ENCODE peak calls at places on chromosomes 6 and 20, in six cellular contexts. F is esophagus squamous epithelium, E is skeletal muscle cell, O is left ventricle myocardium inferior, V is endodermal cell, D is NCI-H446 treated with DMSO at 0.1 percent for 48 hours. N is an unnamed sample.

GRCh38 chr20:4112490-4113420 is 97.4 kb upstream of the RNF24 start:
- DNase-seq in F (no peak), E (no peak), O (peak; percentile 57), V (no peak), D (no peak), N (no peak)

GRCh38 chr20:47610247-47610944 is 108.7 kb downstream of the NCOA3 start:
- DNase-seq in F (no peak), E (peak; percentile 55), O (no peak), V (no peak), D (no peak), N (no peak)

GRCh38 chr6:166162599-166163342 is 4.9 kb downstream of the TBXT start:
- DNase-seq in F (no peak), E (no peak), O (no peak), V (no peak), D (no peak), N (no peak)

GRCh38 chr6:13573255-13573654 is 1.1 kb upstream of the SIRT5 start:
- DNase-seq in F (no peak), E (no peak), O (no peak), V (no peak), D (no peak), N (no peak)

GRCh38 chr6:169542491-169542890 is 159.3 kb downstream of the WDR27 start:
- DNase-seq in F (no peak), E (no peak), O (no peak), V (no peak), D (no peak), N (no peak)

GRCh38 chr6:42404494-42404893 is 47.2 kb downstream of the TRERF1 start:
- DNase-seq in F (no peak), E (no peak), O (no peak), V (peak; percentile 83), D (no peak), N (peak; percentile 60)

GRCh38 chr6:104689551-104690205 is 170.0 kb downstream of the HACE1 start:
- DNase-seq in F (no peak), E (peak; percentile 21), O (no peak), V (peak; percentile 83), D (peak; percentile 8), N (no peak)

GRCh38 chr6:2225422-2226392 is 19.7 kb downstream of the GMDS start:
- DNase-seq in F (no peak), E (no peak), O (no peak), V (no peak), D (no peak), N (peak; percentile 29)

GRCh38 chr20:24584538-24585356 is 115.3 kb downstream of the SYNDIG1 start:
- DNase-seq in F (no peak), E (peak; percentile 70), O (no peak), V (no peak), D (peak; percentile 34), N (no peak)

GRCh38 chr6:148146717-148147116 is 195.9 kb upstream of the SASH1 start:
- DNase-seq in F (no peak), E (peak; percentile 4), O (no peak), V (no peak), D (no peak), N (no peak)

GRCh38 chr6:39338406-39338805 is 15.9 kb upstream of the KCNK16 start:
- DNase-seq in F (no peak), E (no peak), O (no peak), V (no peak), D (no peak), N (no peak)

GRCh38 chr20:45853484-45853883 is 3.7 kb downstream of the ACOT8 start:
- DNase-seq in F (no peak), E (no peak), O (no peak), V (peak; percentile 71), D (no peak), N (no peak)

GRCh38 chr6:42450314-42451145 is 1.2 kb downstream of the TRERF1 start:
- DNase-seq in F (no peak), E (no peak), O (no peak), V (peak; percentile 71), D (no peak), N (no peak)

GRCh38 chr6:137223370-137224131 is 4.4 kb upstream of the IFNGR1 start:
- DNase-seq in F (no peak), E (peak; percentile 89), O (no peak), V (no peak), D (peak; percentile 45), N (no peak)

GRCh38 chr6:69421986-69422385 is 374.8 kb downstream of the LMBRD1 start:
- DNase-seq in F (no peak), E (no peak), O (no peak), V (no peak), D (peak; percentile 47), N (no peak)

GRCh38 chr6:137756788-137757187 is 110.3 kb upstream of the TNFAIP3 start:
- DNase-seq in F (no peak), E (no peak), O (no peak), V (no peak), D (no peak), N (no peak)

GRCh38 chr6:20661721-20662120 is 127.5 kb downstream of the CDKAL1 start:
- DNase-seq in F (no peak), E (peak; percentile 62), O (no peak), V (no peak), D (peak; percentile 95), N (peak; percentile 98)

GRCh38 chr6:14784596-14785360 is 461.1 kb upstream of the JARID2 start:
- DNase-seq in F (no peak), E (no peak), O (no peak), V (peak; percentile 79), D (no peak), N (no peak)

GRCh38 chr6:84422380-84422968 is 195.0 kb upstream of the CEP162 start:
- DNase-seq in F (no peak), E (peak; percentile 37), O (peak; percentile 46), V (peak; percentile 93), D (no peak), N (no peak)

GRCh38 chr6:43995137-43995536 is 132.1 kb downstream of the MRPL14 start:
- DNase-seq in F (no peak), E (no peak), O (no peak), V (peak; percentile 34), D (no peak), N (no peak)

GRCh38 chr6:46103437-46103836 is 26.4 kb upstream of the ENPP4 start:
- DNase-seq in F (no peak), E (no peak), O (no peak), V (no peak), D (no peak), N (no peak)

GRCh38 chr6:137874204-137875001 is 7.3 kb downstream of the TNFAIP3 start:
- DNase-seq in F (no peak), E (no peak), O (no peak), V (no peak), D (no peak), N (no peak)

GRCh38 chr20:25179439-25180089 is 15.9 kb upstream of the ENTPD6 start:
- DNase-seq in F (no peak), E (no peak), O (no peak), V (no peak), D (no peak), N (no peak)

GRCh38 chr20:57560554-57561355 is at the start of gene PCK1:
- DNase-seq in F (no peak), E (no peak), O (peak; percentile 60), V (no peak), D (no peak), N (no peak)

GRCh38 chr6:33905081-33905609 is 101.3 kb upstream of the MLN start:
- DNase-seq in F (no peak), E (no peak), O (no peak), V (no peak), D (no peak), N (no peak)

GRCh38 chr6:6152060-6152459 is 145.3 kb upstream of the NRN1 start:
- DNase-seq in F (no peak), E (no peak), O (no peak), V (no peak), D (no peak), N (no peak)

GRCh38 chr6:88520445-88520844 is 354.3 kb upstream of the CNR1 start:
- DNase-seq in F (no peak), E (no peak), O (no peak), V (no peak), D (no peak), N (no peak)

GRCh38 chr20:33404281-33404680 is 3.0 kb upstream of the CDK5RAP1 start:
- DNase-seq in F (no peak), E (no peak), O (no peak), V (no peak), D (no peak), N (no peak)